ENCODE peak calls at places on chromosomes 13 and 19, in five cellular contexts. O is lower lobe of right lung, T is ovary, S is ascending aorta, E is left ventricle myocardium inferior. W is an unnamed sample.
A peak's percentile ranks its signal among the peaks of the same experiment; 100 is the strongest.

GRCh38 chr13:73952683-73953082 is 181.5 kb downstream of the KLF12 start:
- DNase-seq in E (no peak), T (no peak), O (no peak), S (no peak), W (peak; percentile 39)

GRCh38 chr13:44101347-44102083 is 221.8 kb downstream of the LACC1 start:
- DNase-seq in T (no peak), O (no peak), S (no peak), E (no peak), W (no peak)

GRCh38 chr13:114112231-114112825 is 20.1 kb downstream of the RASA3 start:
- DNase-seq in S (no peak), T (peak; percentile 11), O (no peak), E (no peak), W (no peak)

GRCh38 chr13:85833938-85834337 is 34.7 kb upstream of the SLITRK6 start:
- DNase-seq in S (no peak), O (no peak), T (no peak), E (no peak), W (no peak)

GRCh38 chr19:13796301-13797057 is 1.2 kb downstream of the ZSWIM4 start:
- DNase-seq in S (peak; percentile 59), T (peak; percentile 68), O (peak; percentile 64), E (peak; percentile 76), W (peak; percentile 86)

GRCh38 chr13:71714802-71715375 is 152.1 kb downstream of the DACH1 start:
- DNase-seq in S (no peak), T (no peak), O (no peak), E (no peak), W (no peak)

GRCh38 chr13:25292301-25292700 is 5.0 kb upstream of the MTMR6 start:
- DNase-seq in E (no peak), T (no peak), O (no peak), S (no peak), W (no peak)

GRCh38 chr19:46878613-46879375 is 18.0 kb downstream of the ARHGAP35 start:
- DNase-seq in E (no peak), T (no peak), O (no peak), S (no peak), W (peak; percentile 66)

GRCh38 chr13:73110814-73111213 is 52.0 kb downstream of the KLF5 start:
- DNase-seq in T (no peak), E (no peak), O (no peak), S (no peak), W (no peak)

GRCh38 chr13:42401376-42401775 is 129.4 kb downstream of the AKAP11 start:
- DNase-seq in E (no peak), T (no peak), S (no peak), O (no peak), W (no peak)

GRCh38 chr13:35718084-35718483 is 241.6 kb upstream of the MAB21L1 start:
- DNase-seq in E (no peak), T (no peak), S (no peak), O (no peak), W (no peak)

GRCh38 chr19:14002571-14003278 is 3.4 kb downstream of the RFX1 start:
- DNase-seq in T (no peak), S (no peak), E (peak; percentile 9), O (peak; percentile 43), W (no peak)

GRCh38 chr13:23922005-23922932 is 25.0 kb upstream of the C1QTNF9B start:
- DNase-seq in O (no peak), S (no peak), T (no peak), E (no peak), W (no peak)

GRCh38 chr13:49023441-49023840 is 47.7 kb downstream of the FNDC3A start:
- DNase-seq in E (no peak), T (no peak), O (no peak), S (no peak), W (peak; percentile 32)

GRCh38 chr13:29081697-29082440 is 261.7 kb downstream of the MTUS2 start:
- DNase-seq in O (no peak), E (no peak), S (no peak), T (no peak), W (no peak)

GRCh38 chr13:91174886-91175501 is 172.5 kb upstream of the MIR17HG start:
- DNase-seq in T (no peak), E (no peak), S (no peak), O (peak; percentile 33), W (no peak)

GRCh38 chr19:1276620-1277007 is 1.3 kb downstream of the FAM174C start:
- DNase-seq in E (no peak), S (no peak), T (peak; percentile 52), O (no peak), W (no peak)

GRCh38 chr13:40161008-40161694 is 505.3 kb downstream of the FOXO1 start:
- DNase-seq in T (no peak), O (no peak), S (no peak), E (no peak), W (no peak)

GRCh38 chr13:44842158-44842557 is 147.1 kb downstream of the NUFIP1 start:
- DNase-seq in S (no peak), T (no peak), O (no peak), E (no peak), W (no peak)

GRCh38 chr19:5369962-5370367 is 29.4 kb upstream of the PTPRS start:
- DNase-seq in E (peak; percentile 18), T (no peak), O (peak; percentile 50), S (no peak), W (no peak)

GRCh38 chr19:51749979-51750378 is 1.7 kb downstream of the FPR1 start:
- DNase-seq in O (no peak), T (no peak), S (no peak), E (no peak), W (no peak)

GRCh38 chr13:90605690-90606089 is 741.8 kb upstream of the MIR17HG start:
- DNase-seq in E (no peak), S (no peak), T (no peak), O (no peak), W (no peak)

GRCh38 chr19:57241181-57241580 is 749 bp downstream of the ZNF805 start:
- DNase-seq in O (no peak), E (no peak), S (no peak), T (no peak), W (no peak)

GRCh38 chr19:58558623-58559274 is 338 bp upstream of the UBE2M start:
- DNase-seq in S (peak; percentile 92), T (peak; percentile 100), E (peak; percentile 99), O (peak; percentile 99), W (peak; percentile 97)

GRCh38 chr19:48658483-48658882 is 12.5 kb upstream of the CA11 start:
- DNase-seq in O (no peak), S (no peak), E (no peak), T (no peak), W (no peak)

GRCh38 chr19:38003427-38004099 is 96.6 kb downstream of the SIPA1L3 start:
- DNase-seq in S (no peak), T (peak; percentile 61), O (peak; percentile 80), E (peak; percentile 68), W (peak; percentile 74)

GRCh38 chr13:112895521-112896465 is 73.2 kb upstream of the MCF2L start:
- DNase-seq in T (no peak), S (no peak), E (peak; percentile 9), O (peak; percentile 42), W (no peak)

GRCh38 chr13:112892759-112893569 is 76.0 kb upstream of the MCF2L start:
- DNase-seq in S (no peak), O (peak; percentile 47), E (no peak), T (peak; percentile 16), W (no peak)

GRCh38 chr13:112894423-112894672 is 74.7 kb upstream of the MCF2L start:
- DNase-seq in E (no peak), O (no peak), T (peak; percentile 30), S (no peak), W (no peak)

GRCh38 chr13:112893570-112894422 is 75.2 kb upstream of the MCF2L start:
- DNase-seq in E (no peak), T (peak; percentile 53), S (no peak), O (peak; percentile 58), W (no peak)

GRCh38 chr13:112894673-112895481 is 74.1 kb upstream of the MCF2L start:
- DNase-seq in E (peak; percentile 17), S (no peak), T (peak; percentile 17), O (peak; percentile 46), W (no peak)
- H3K27me3 ChIP-seq in E (peaks cover 88% of the 10 kb centered on the region), S (peaks cover 11% of the 10 kb centered on the region), T (no peaks in the 10 kb centered on the region), O (peaks cover 22% of the 10 kb centered on the region), W (peaks cover 64% of the 10 kb centered on the region)

GRCh38 chr19:17380426-17381138 is 3.4 kb upstream of the PLVAP start:
- DNase-seq in S (no peak), E (no peak), O (no peak), T (no peak), W (no peak)

GRCh38 chr19:17379221-17379631 is 2.1 kb upstream of the PLVAP start:
- DNase-seq in S (no peak), T (no peak), E (no peak), O (no peak), W (no peak)

DNA sequence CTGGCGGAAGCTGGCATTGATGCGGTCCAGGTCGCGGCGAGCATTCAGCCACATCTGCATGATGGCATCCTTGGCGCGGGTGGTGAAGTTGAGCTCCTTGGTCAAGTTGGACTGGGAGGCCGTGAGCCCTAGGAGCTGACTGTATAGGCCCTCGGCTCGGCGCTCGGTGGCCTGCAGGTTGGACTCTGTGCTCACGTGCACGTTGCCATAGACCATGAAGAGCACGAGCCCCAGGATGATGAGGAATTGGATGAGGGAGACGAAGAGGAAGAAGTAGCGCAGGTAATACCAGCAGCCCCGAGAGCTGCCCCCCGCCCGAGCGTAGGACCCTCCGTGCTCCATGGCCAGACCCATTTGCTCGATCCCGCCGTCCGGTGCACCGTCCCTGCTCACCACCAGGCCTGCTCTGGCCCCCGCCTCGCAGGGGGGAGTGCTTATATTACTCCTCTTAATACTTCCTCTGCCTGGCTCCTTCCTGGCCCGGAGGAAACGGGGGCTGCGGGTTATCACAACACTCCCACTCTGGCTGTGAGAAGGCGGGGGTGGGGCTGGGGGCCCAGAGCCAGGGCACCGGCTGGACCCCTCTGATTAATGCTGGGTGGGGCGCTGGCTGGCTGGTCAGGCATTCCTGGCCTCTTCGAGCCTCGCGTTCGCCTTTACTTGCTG is at the start of gene PLVAP:
- DNase-seq in S (no peak), T (no peak), O (peak; percentile 50), E (peak; percentile 36), W (no peak)
- TF ChIP-seq CTCF in S (no peak), T (no peak), O (no peak), E (peak; percentile 32), W (no peak)

GRCh38 chr19:44344255-44344654 is 12.2 kb downstream of the ZNF112 start:
- DNase-seq in T (no peak), S (no peak), O (no peak), E (no peak), W (no peak)

GRCh38 chr19:44346556-44346955 is 9.9 kb downstream of the ZNF112 start:
- DNase-seq in O (no peak), S (no peak), T (no peak), E (no peak), W (no peak)

GRCh38 chr19:44345969-44346368 is 10.5 kb downstream of the ZNF112 start:
- DNase-seq in S (no peak), O (no peak), E (no peak), T (no peak), W (no peak)

GRCh38 chr19:44341794-44342193 is 14.7 kb downstream of the ZNF112 start:
- DNase-seq in S (no peak), E (no peak), T (no peak), O (no peak), W (no peak)
- H3K9me3 ChIP-seq in S (peaks cover 52% of the 10 kb centered on the region), E (peaks cover 79% of the 10 kb centered on the region), T (no peaks in the 10 kb centered on the region), O (peaks cover 60% of the 10 kb centered on the region), W (no peaks in the 10 kb centered on the region)

DNA sequence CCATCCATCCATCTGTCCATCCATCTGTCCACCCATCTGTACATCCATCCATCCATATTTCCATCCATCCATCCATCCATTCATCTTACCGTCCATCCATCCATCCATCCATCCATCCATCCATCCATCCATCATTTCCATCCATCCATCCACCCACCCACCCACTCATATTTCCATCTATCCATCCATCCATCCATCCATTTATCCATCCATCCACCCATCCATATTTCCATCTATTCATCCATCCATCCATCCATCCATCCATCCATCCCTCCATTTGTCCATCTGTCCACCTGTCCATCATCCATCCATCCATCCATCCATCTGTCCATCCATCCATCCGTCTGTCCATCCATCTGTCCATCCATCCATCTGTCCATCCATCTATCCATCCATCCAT is 20.3 kb upstream of the EMC10 start:
- DNase-seq in E (no peak), O (no peak), S (no peak), T (no peak), W (no peak)
- H3K27me3 ChIP-seq in E (peaks cover 57% of the 10 kb centered on the region), O (peaks cover 26% of the 10 kb centered on the region), S (peaks cover 5% of the 10 kb centered on the region), T (no peaks in the 10 kb centered on the region), W (peaks cover 11% of the 10 kb centered on the region)